ENCODE peak calls at places on chromosomes 6 and 20, in eight cellular contexts. One of them, this sample, is unnamed.

GRCh38 chr6:37033255-37033654 is 27.8 kb downstream of the FGD2 start:
- DNase-seq in iris pigment epithelial cell: no peak
- DNase-seq in GM23248: peak
- DNase-seq in body of pancreas: no peak
- DNase-seq in T-helper 1 cell: no peak
- DNase-seq in kidney glomerular epithelial cell: no peak
- DNase-seq in stimulated activated CD4-positive, alpha-beta T cell treated with anti-CD3 and anti-CD28 coated beads, Interleukin-1b, Interleukin-23, amount 100 ng/mL, for 1 hour: no peak
- DNase-seq in hepatocyte: no peak
- DNase-seq in this sample: no peak

GRCh38 chr6:39088331-39088730 is 26.7 kb downstream of the SAYSD1 start:
- DNase-seq in hepatocyte: peak
- DNase-seq in T-helper 1 cell: no peak
- DNase-seq in iris pigment epithelial cell: peak
- DNase-seq in body of pancreas: peak
- DNase-seq in kidney glomerular epithelial cell: peak
- DNase-seq in stimulated activated CD4-positive, alpha-beta T cell treated with anti-CD3 and anti-CD28 coated beads, Interleukin-1b, Interleukin-23, amount 100 ng/mL, for 1 hour: no peak
- DNase-seq in GM23248: peak
- DNase-seq in this sample: peak

GRCh38 chr20:18721716-18722115 is 91.9 kb upstream of the SCP2D1 start:
- DNase-seq in body of pancreas: no peak
- DNase-seq in iris pigment epithelial cell: no peak
- DNase-seq in hepatocyte: no peak
- DNase-seq in stimulated activated CD4-positive, alpha-beta T cell treated with anti-CD3 and anti-CD28 coated beads, Interleukin-1b, Interleukin-23, amount 100 ng/mL, for 1 hour: no peak
- DNase-seq in T-helper 1 cell: no peak
- DNase-seq in kidney glomerular epithelial cell: no peak
- DNase-seq in GM23248: no peak
- DNase-seq in this sample: no peak

GRCh38 chr6:53322188-53323029 is 26.3 kb downstream of the ELOVL5 start:
- DNase-seq in stimulated activated CD4-positive, alpha-beta T cell treated with anti-CD3 and anti-CD28 coated beads, Interleukin-1b, Interleukin-23, amount 100 ng/mL, for 1 hour: no peak
- DNase-seq in T-helper 1 cell: no peak
- DNase-seq in kidney glomerular epithelial cell: no peak
- DNase-seq in hepatocyte: no peak
- DNase-seq in GM23248: peak
- DNase-seq in iris pigment epithelial cell: peak
- DNase-seq in body of pancreas: no peak
- DNase-seq in this sample: no peak

GRCh38 chr6:29975561-29975907 is 33.2 kb downstream of the HLA-A start:
- DNase-seq in T-helper 1 cell: no peak
- DNase-seq in iris pigment epithelial cell: no peak
- DNase-seq in GM23248: no peak
- DNase-seq in body of pancreas: peak
- DNase-seq in stimulated activated CD4-positive, alpha-beta T cell treated with anti-CD3 and anti-CD28 coated beads, Interleukin-1b, Interleukin-23, amount 100 ng/mL, for 1 hour: no peak
- DNase-seq in kidney glomerular epithelial cell: no peak
- DNase-seq in hepatocyte: no peak
- DNase-seq in this sample: no peak

GRCh38 chr6:161301338-161301737 is 27.5 kb upstream of the AGPAT4 start:
- DNase-seq in T-helper 1 cell: no peak
- DNase-seq in hepatocyte: peak
- DNase-seq in iris pigment epithelial cell: peak
- DNase-seq in body of pancreas: no peak
- DNase-seq in GM23248: peak
- DNase-seq in kidney glomerular epithelial cell: no peak
- DNase-seq in stimulated activated CD4-positive, alpha-beta T cell treated with anti-CD3 and anti-CD28 coated beads, Interleukin-1b, Interleukin-23, amount 100 ng/mL, for 1 hour: no peak
- DNase-seq in this sample: peak

GRCh38 chr20:6480328-6481030 is 287.0 kb upstream of the BMP2 start:
- DNase-seq in hepatocyte: no peak
- DNase-seq in kidney glomerular epithelial cell: no peak
- DNase-seq in T-helper 1 cell: no peak
- DNase-seq in body of pancreas: no peak
- DNase-seq in iris pigment epithelial cell: no peak
- DNase-seq in GM23248: no peak
- DNase-seq in stimulated activated CD4-positive, alpha-beta T cell treated with anti-CD3 and anti-CD28 coated beads, Interleukin-1b, Interleukin-23, amount 100 ng/mL, for 1 hour: no peak
- DNase-seq in this sample: no peak

GRCh38 chr20:54197621-54198604 is 10.0 kb upstream of the PFDN4 start:
- DNase-seq in T-helper 1 cell: no peak
- DNase-seq in kidney glomerular epithelial cell: peak
- DNase-seq in body of pancreas: no peak
- DNase-seq in GM23248: peak
- DNase-seq in hepatocyte: peak
- DNase-seq in iris pigment epithelial cell: peak
- DNase-seq in stimulated activated CD4-positive, alpha-beta T cell treated with anti-CD3 and anti-CD28 coated beads, Interleukin-1b, Interleukin-23, amount 100 ng/mL, for 1 hour: no peak
- DNase-seq in this sample: peak

GRCh38 chr20:3995067-3995748 is 20.1 kb downstream of the RNF24 start:
- DNase-seq in hepatocyte: no peak
- DNase-seq in body of pancreas: no peak
- DNase-seq in stimulated activated CD4-positive, alpha-beta T cell treated with anti-CD3 and anti-CD28 coated beads, Interleukin-1b, Interleukin-23, amount 100 ng/mL, for 1 hour: no peak
- DNase-seq in kidney glomerular epithelial cell: peak
- DNase-seq in GM23248: peak
- DNase-seq in T-helper 1 cell: no peak
- DNase-seq in iris pigment epithelial cell: peak
- DNase-seq in this sample: peak

GRCh38 chr20:63682384-63683139 is 13.9 kb upstream of the TNFRSF6B start:
- DNase-seq in GM23248: peak
- DNase-seq in body of pancreas: peak
- DNase-seq in iris pigment epithelial cell: peak
- DNase-seq in T-helper 1 cell: no peak
- DNase-seq in kidney glomerular epithelial cell: peak
- DNase-seq in hepatocyte: peak
- DNase-seq in stimulated activated CD4-positive, alpha-beta T cell treated with anti-CD3 and anti-CD28 coated beads, Interleukin-1b, Interleukin-23, amount 100 ng/mL, for 1 hour: no peak
- DNase-seq in this sample: peak

GRCh38 chr6:16739329-16739801 is 21.9 kb downstream of the ATXN1 start:
- DNase-seq in T-helper 1 cell: no peak
- DNase-seq in kidney glomerular epithelial cell: peak
- DNase-seq in GM23248: peak
- DNase-seq in body of pancreas: no peak
- DNase-seq in stimulated activated CD4-positive, alpha-beta T cell treated with anti-CD3 and anti-CD28 coated beads, Interleukin-1b, Interleukin-23, amount 100 ng/mL, for 1 hour: no peak
- DNase-seq in hepatocyte: no peak
- DNase-seq in iris pigment epithelial cell: peak
- DNase-seq in this sample: no peak

GRCh38 chr6:21201673-21202430 is 391.7 kb upstream of the SOX4 start:
- DNase-seq in GM23248: no peak
- DNase-seq in T-helper 1 cell: no peak
- DNase-seq in body of pancreas: no peak
- DNase-seq in iris pigment epithelial cell: no peak
- DNase-seq in kidney glomerular epithelial cell: peak
- DNase-seq in hepatocyte: no peak
- DNase-seq in stimulated activated CD4-positive, alpha-beta T cell treated with anti-CD3 and anti-CD28 coated beads, Interleukin-1b, Interleukin-23, amount 100 ng/mL, for 1 hour: no peak
- DNase-seq in this sample: no peak

GRCh38 chr6:66161546-66162108 is 454.6 kb upstream of the EYS start:
- DNase-seq in iris pigment epithelial cell: no peak
- DNase-seq in stimulated activated CD4-positive, alpha-beta T cell treated with anti-CD3 and anti-CD28 coated beads, Interleukin-1b, Interleukin-23, amount 100 ng/mL, for 1 hour: no peak
- DNase-seq in hepatocyte: no peak
- DNase-seq in T-helper 1 cell: no peak
- DNase-seq in GM23248: peak
- DNase-seq in body of pancreas: no peak
- DNase-seq in kidney glomerular epithelial cell: no peak
- DNase-seq in this sample: no peak

This sample was measured in brain microvascular endothelial cell.